ENCODE peak calls at places on chromosomes 4 and X, in seven cellular contexts. I, U, K, S, O, W and P are unnamed samples.

GRCh38 chr4:57124145-57124544 is 14.0 kb upstream of the IGFBP7 start:
- DNase-seq in W (no peak), U (no peak), O (no peak), K (no peak), I (peak; percentile 49), S (no peak), P (no peak)

GRCh38 chr4:179027569-179027968 is 1585.3 kb upstream of the AGA start:
- DNase-seq in I (no peak), U (no peak), S (no peak), W (no peak), K (no peak), O (no peak), P (no peak)

GRCh38 chrX:65586491-65586890 is 51.9 kb upstream of the LAS1L start:
- DNase-seq in W (no peak), U (no peak), K (no peak), O (no peak), S (peak; percentile 64), I (no peak), P (no peak)

GRCh38 chr4:5010984-5011383 is 8.3 kb downstream of the CYTL1 start:
- DNase-seq in U (no peak), K (no peak), O (no peak), W (no peak), I (no peak), S (no peak), P (no peak)

GRCh38 chr4:6229095-6229494 is 28.7 kb upstream of the JAKMIP1 start:
- DNase-seq in S (no peak), U (no peak), K (no peak), I (no peak), W (no peak), O (no peak), P (peak; percentile 39)

GRCh38 chrX:13093489-13094140 is 49.2 kb upstream of the FAM9C start:
- DNase-seq in U (no peak), I (no peak), K (no peak), O (no peak), S (no peak), W (no peak), P (no peak)

GRCh38 chr4:148495463-148495862 is 53.2 kb upstream of the NR3C2 start:
- DNase-seq in U (no peak), K (no peak), W (no peak), S (no peak), I (no peak), O (no peak), P (no peak)

GRCh38 chr4:7985891-7986441 is 46.3 kb upstream of the AFAP1 start:
- DNase-seq in K (no peak), W (no peak), O (no peak), S (no peak), U (no peak), I (no peak), P (no peak)

GRCh38 chr4:87985097-87985886 is 9.8 kb downstream of the SPP1 start:
- DNase-seq in U (peak; percentile 43), W (peak; percentile 46), K (no peak), I (peak; percentile 18), S (peak; percentile 63), O (no peak), P (no peak)

GRCh38 chr4:184437565-184437964 is 36.8 kb downstream of the IRF2 start:
- DNase-seq in O (no peak), W (no peak), K (no peak), I (no peak), U (no peak), S (no peak), P (no peak)

GRCh38 chr4:24070117-24070516 is 180.3 kb upstream of the PPARGC1A start:
- DNase-seq in S (peak; percentile 75), U (no peak), O (no peak), W (no peak), K (peak; percentile 36), I (no peak), P (no peak)

GRCh38 chr4:1116837-1117236 is 3.5 kb upstream of the RNF212 start:
- DNase-seq in I (no peak), K (no peak), W (no peak), O (no peak), U (no peak), S (peak; percentile 36), P (no peak)

GRCh38 chrX:17174671-17175070 is 200.3 kb upstream of the NHS start:
- DNase-seq in I (no peak), K (no peak), O (no peak), U (no peak), W (no peak), S (no peak), P (peak; percentile 61)

GRCh38 chr4:110900206-110900769 is 277.4 kb upstream of the PITX2 start:
- DNase-seq in I (no peak), K (peak; percentile 3), U (no peak), W (no peak), S (peak; percentile 39), O (no peak), P (no peak)

GRCh38 chr4:69066945-69067344 is 29.3 kb upstream of the UGT2B7 start:
- DNase-seq in U (no peak), K (no peak), O (no peak), W (no peak), I (no peak), S (no peak), P (no peak)

GRCh38 chrX:67604979-67605703 is 61.3 kb downstream of the AR start:
- DNase-seq in W (no peak), K (peak; percentile 79), U (no peak), S (peak; percentile 86), I (no peak), O (no peak), P (no peak)

GRCh38 chr4:185412412-185412811 is 13.4 kb downstream of the UFSP2 start:
- DNase-seq in K (no peak), I (no peak), W (no peak), S (peak; percentile 30), U (no peak), O (no peak), P (no peak)

GRCh38 chrX:70293621-70294020 is 3.7 kb downstream of the KIF4A start:
- DNase-seq in O (no peak), U (no peak), K (no peak), I (no peak), W (no peak), S (peak; percentile 30), P (no peak)

GRCh38 chr4:66606908-66607307 is 936.6 kb upstream of the EPHA5 start:
- DNase-seq in W (no peak), O (no peak), S (no peak), I (no peak), U (no peak), K (no peak), P (no peak)

GRCh38 chr4:30536231-30536630 is 183.9 kb upstream of the PCDH7 start:
- DNase-seq in U (no peak), K (no peak), I (no peak), W (no peak), S (no peak), O (no peak), P (no peak)

GRCh38 chrX:74383611-74384010 is 37.7 kb upstream of the SLC16A2 start:
- DNase-seq in O (no peak), K (no peak), S (peak; percentile 61), I (peak; percentile 5), U (peak; percentile 30), W (peak; percentile 19), P (peak; percentile 43)

GRCh38 chr4:183200453-183200852 is 101.4 kb downstream of the WWC2 start:
- DNase-seq in W (no peak), U (peak; percentile 83), I (no peak), K (peak; percentile 38), O (no peak), S (peak; percentile 97), P (peak; percentile 22)

GRCh38 chr4:184446132-184446531 is 28.2 kb downstream of the IRF2 start:
- DNase-seq in I (no peak), O (no peak), S (no peak), W (no peak), U (no peak), K (no peak), P (no peak)

GRCh38 chr4:83639849-83640493 is 104.1 kb downstream of the GPAT3 start:
- DNase-seq in K (no peak), O (peak; percentile 42), I (peak; percentile 4), S (peak; percentile 83), U (peak; percentile 65), W (peak; percentile 81), P (peak; percentile 58)